ENCODE peak calls at places on chromosomes 3 and 15, in five cellular contexts. V is cardiac muscle cell; B is Right ventricle myocardium superior; U is activated B cell treated with CpG ODN at 0.5 μM for 24 hours; W is stimulated activated CD4-positive, alpha-beta T cell treated with anti-CD3 and anti-CD28 coated beads, Interleukin-15, amount 100 ng/mL, for 1 hour. E is an unnamed sample.

GRCh38 chr3:127045435-127046045 is 62.6 kb downstream of the PLXNA1 start:
- DNase-seq in W (no peak), U (no peak), B (no peak), V (no peak), E (no peak)

GRCh38 chr3:131091768-131092167 is 65.1 kb downstream of the NEK11 start:
- DNase-seq in W (no peak), B (no peak), V (no peak), U (no peak), E (no peak)

GRCh38 chr3:116741462-116741861 is 31.9 kb downstream of the TUSC7 start:
- DNase-seq in V (no peak), U (no peak), W (no peak), B (no peak), E (no peak)

GRCh38 chr3:58630081-58630709 is 36.4 kb downstream of the FAM3D start:
- DNase-seq in W (peak), B (no peak), V (peak), U (peak), E (peak)

GRCh38 chr3:38347421-38348200 is 1.0 kb downstream of the XYLB start:
- DNase-seq in W (no peak), U (no peak), B (no peak), V (no peak), E (no peak)

GRCh38 chr3:172138792-172139507 is 99.6 kb downstream of the FNDC3B start:
- DNase-seq in U (no peak), W (no peak), V (peak), B (no peak), E (no peak)

GRCh38 chr15:39907216-39907615 is 12.8 kb downstream of the GPR176 start:
- DNase-seq in B (no peak), V (no peak), W (no peak), U (no peak), E (no peak)

GRCh38 chr3:180836766-180837165 is 75.7 kb upstream of the FXR1 start:
- DNase-seq in B (no peak), W (no peak), U (no peak), V (no peak), E (no peak)

GRCh38 chr15:60137711-60138396 is 133.7 kb downstream of the FOXB1 start:
- DNase-seq in B (no peak), U (no peak), V (peak), W (no peak), E (no peak)

GRCh38 chr3:138941259-138941885 is 5.6 kb downstream of the FOXL2 start:
- DNase-seq in U (no peak), W (no peak), B (no peak), V (peak), E (no peak)

GRCh38 chr3:127787071-127787490 is 35.2 kb downstream of the MGLL start:
- DNase-seq in V (no peak), W (no peak), U (no peak), B (peak), E (no peak)

GRCh38 chr3:112360574-112360973 is 27.6 kb downstream of the CD200 start:
- DNase-seq in B (no peak), U (no peak), V (peak), W (no peak), E (no peak)

GRCh38 chr3:127073931-127074820 is 91.3 kb downstream of the PLXNA1 start:
- DNase-seq in U (no peak), W (no peak), B (peak), V (peak), E (no peak)

GRCh38 chr15:99239545-99240198 is 9.7 kb downstream of the TTC23 start:
- DNase-seq in V (no peak), B (no peak), U (no peak), W (no peak), E (no peak)

GRCh38 chr3:115239717-115240116 is 92.6 kb upstream of the ZBTB20 start:
- DNase-seq in U (no peak), B (peak), W (no peak), V (peak), E (no peak)

GRCh38 chr15:88994286-88994685 is 81.1 kb upstream of the MFGE8 start:
- DNase-seq in V (no peak), B (no peak), U (no peak), W (no peak), E (no peak)

GRCh38 chr3:25572919-25573385 is 91.8 kb downstream of the TOP2B start:
- DNase-seq in V (peak), U (no peak), B (no peak), W (no peak), E (no peak)

E was measured in type B pancreatic cell.